ENCODE peak calls at places on chromosomes 7 and 10, in six cellular contexts. E is IMR-90, D is prostate gland, W is H54, U is A549, Z is heart left ventricle. K is an unnamed sample.

GRCh38 chr10:91435241-91435640 is 25.1 kb downstream of the HECTD2 start:
- DNase-seq in Z (no peak), W (no peak), U (no peak), E (no peak), D (no peak), K (no peak)

GRCh38 chr10:122740640-122741039 is 41.0 kb upstream of the C10orf120 start:
- DNase-seq in E (no peak), Z (no peak), U (no peak), D (no peak), W (no peak), K (no peak)

GRCh38 chr10:8402469-8403074 is 348.1 kb downstream of the GATA3 start:
- DNase-seq in E (no peak), D (no peak), W (no peak), Z (no peak), U (no peak), K (no peak)

GRCh38 chr10:484925-485661 is 204.4 kb downstream of the DIP2C start:
- DNase-seq in E (no peak), U (no peak), W (no peak), D (no peak), Z (no peak), K (no peak)

GRCh38 chr7:84245831-84246230 is 51.2 kb upstream of the SEMA3A start:
- DNase-seq in U (no peak), D (no peak), E (no peak), W (no peak), Z (no peak), K (no peak)

GRCh38 chr7:155694846-155695245 is 50.4 kb downstream of the RBM33 start:
- DNase-seq in Z (no peak), D (no peak), U (no peak), W (no peak), E (peak), K (no peak)

GRCh38 chr7:106068538-106068961 is 43.6 kb downstream of the SYPL1 start:
- DNase-seq in U (no peak), D (no peak), Z (no peak), E (no peak), W (no peak), K (no peak)

GRCh38 chr7:30888783-30889182 is 22.9 kb upstream of the AQP1 start:
- DNase-seq in Z (no peak), E (peak), W (peak), U (peak), D (no peak), K (no peak)

GRCh38 chr10:96718304-96718990 is 1.9 kb downstream of the PIK3AP1 start:
- DNase-seq in U (no peak), W (no peak), E (no peak), Z (no peak), D (no peak), K (no peak)

GRCh38 chr7:144100607-144101006 is 8.8 kb upstream of the OR2A2 start:
- DNase-seq in W (no peak), U (no peak), E (no peak), Z (no peak), D (no peak), K (no peak)
- TF ChIP-seq POLR2A in W (no peak), U (no peak), E (no peak), Z (no peak), D (no peak), K (no peak)

DNA sequence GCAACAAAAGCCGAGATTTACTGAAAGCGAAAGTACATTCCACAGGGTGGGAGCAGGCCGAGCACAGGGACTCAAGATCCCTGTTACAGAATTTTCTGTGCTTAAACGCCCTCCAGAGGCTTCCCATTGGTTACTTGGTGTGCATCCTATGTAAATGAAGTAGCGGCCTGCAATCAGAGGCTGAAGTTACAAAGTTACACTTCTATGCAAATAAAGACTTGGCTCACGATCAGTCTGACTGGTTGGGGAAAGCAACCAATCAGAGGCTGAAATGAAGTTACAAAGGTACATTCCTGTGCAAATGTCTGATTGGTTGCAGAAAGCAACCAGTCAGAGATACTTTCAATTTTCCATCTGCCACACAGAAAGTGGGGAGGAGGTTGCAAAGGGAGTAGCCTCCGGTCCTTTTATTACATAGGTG is 4.1 kb downstream of the ACBD7 start:
- DNase-seq in Z (no peak), W (peak), E (peak), U (peak), D (peak), K (no peak)
- TF ChIP-seq POLR2A in Z (no peak), W (no peak), E (no peak), U (no peak), D (peak), K (no peak)

DNA sequence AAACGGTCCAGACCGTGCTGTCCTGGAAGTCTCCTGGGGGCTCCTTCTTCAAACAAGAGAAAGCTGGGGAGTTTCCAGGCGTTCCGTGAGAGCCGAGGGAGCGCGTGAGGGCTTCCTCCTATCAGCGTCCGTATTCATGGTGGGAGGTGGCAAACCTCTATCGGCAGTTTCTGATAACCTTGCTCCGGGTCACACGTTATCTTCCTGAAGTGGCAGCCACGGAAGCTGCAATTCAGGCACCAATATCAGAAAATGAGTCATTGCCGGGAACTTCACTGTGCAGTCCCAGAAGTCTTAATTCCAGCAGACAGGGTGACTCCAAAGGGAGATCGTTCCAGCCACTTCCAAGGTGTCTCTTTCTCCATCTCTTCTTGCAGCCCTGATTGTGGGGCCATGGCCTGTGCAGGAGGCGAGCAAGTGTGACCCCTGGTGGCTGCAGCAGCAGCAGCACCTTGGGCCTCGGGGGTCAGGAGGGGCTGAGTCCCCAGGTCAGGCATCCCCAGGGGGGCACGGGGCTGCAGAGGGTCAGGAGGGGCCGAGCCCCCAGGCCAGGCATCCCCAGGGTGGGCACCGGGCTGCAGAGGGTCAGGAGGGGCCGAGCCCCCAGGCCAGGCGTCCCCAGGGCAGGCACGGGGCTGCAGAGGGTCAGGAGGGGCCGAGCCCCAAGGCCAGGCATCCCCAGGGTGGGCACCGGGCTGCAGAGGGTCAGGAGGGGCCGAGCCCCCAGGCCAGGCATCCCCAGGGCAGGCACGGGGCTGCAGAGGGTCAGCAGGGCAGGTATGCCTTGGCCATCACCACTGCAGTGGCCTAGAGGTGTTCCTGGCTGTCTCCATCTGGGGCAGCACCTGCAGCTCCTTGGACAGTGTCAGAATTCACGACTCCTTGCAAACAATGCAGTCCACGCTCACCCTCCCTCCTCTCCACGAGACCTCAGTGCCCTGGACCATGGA is 538.7 kb downstream of the DNAJB6 start:
- DNase-seq in E (no peak), U (peak), W (peak), D (no peak), Z (no peak), K (no peak)
- TF ChIP-seq POLR2A in E (no peak), U (no peak), W (no peak), D (no peak), Z (no peak), K (no peak)

GRCh38 chr10:17229967-17230682 is 2.1 kb downstream of the VIM start:
- DNase-seq in Z (peak), D (peak), U (peak), W (no peak), E (peak), K (peak)
- TF ChIP-seq POLR2A in Z (no peak), D (no peak), U (peak), W (peak), E (peak), K (no peak)

GRCh38 chr7:6273917-6274630 is 1.6 kb upstream of the CYTH3 start:
- DNase-seq in E (no peak), U (no peak), W (no peak), Z (no peak), D (no peak), K (no peak)

GRCh38 chr7:6271091-6271658 is 1.2 kb downstream of the CYTH3 start:
- DNase-seq in W (peak), Z (peak), E (peak), U (peak), D (no peak), K (peak)

GRCh38 chr7:6273380-6273837 is 985 bp upstream of the CYTH3 start:
- DNase-seq in E (no peak), Z (no peak), W (no peak), D (peak), U (no peak), K (no peak)

GRCh38 chr7:6271694-6272371 is 591 bp downstream of the CYTH3 start:
- DNase-seq in D (no peak), E (no peak), U (no peak), W (no peak), Z (no peak), K (peak)

DNA sequence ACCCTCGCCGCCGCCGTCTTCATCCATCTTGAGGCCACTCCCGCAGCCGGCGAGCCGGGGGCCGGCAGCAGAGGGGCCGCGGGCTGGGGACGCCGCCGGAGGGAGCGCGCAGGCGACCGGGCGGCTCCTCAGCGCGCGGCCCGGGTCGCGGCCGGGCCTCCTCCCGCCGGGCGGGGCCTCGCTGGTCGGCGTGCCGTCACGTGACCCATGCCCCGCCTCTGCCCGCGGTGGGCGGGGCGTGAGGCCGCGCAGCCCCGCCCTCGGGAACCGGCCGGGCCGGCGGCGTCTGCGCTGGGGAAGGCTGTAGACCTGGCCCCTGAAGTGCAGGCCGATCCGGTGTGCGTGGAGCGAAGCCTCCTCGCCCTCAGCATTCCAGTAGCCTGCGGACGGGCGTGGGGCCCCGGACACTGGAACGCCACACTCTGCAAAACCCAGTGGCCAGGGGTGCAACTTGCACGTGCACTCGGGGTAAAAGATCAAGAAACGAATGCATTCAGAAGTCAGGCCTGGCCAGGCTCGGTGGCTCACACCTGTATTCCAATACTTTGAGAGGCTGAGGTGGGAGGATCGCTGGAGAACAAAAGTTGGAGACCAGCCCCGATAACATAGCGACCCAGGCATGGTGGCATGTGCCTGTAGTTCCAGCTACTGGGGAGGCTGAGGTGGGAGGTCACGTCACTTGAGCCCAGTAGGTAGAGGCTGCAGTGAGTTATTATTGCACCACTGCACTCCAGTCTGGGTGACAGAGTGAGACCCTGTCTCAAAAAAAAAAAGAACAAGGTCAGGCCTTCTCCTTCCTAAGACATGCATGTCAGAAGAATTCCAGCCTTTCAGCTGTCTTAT is at the start of gene CYTH3:
- DNase-seq in Z (peak), D (peak), W (peak), E (peak), U (peak), K (peak)
- TF ChIP-seq POLR2A in Z (peak), D (no peak), W (peak), E (no peak), U (peak), K (peak)

GRCh38 chr10:101830322-101831168 is 12.3 kb upstream of the OGA start:
- DNase-seq in U (peak), E (peak), Z (peak), D (peak), W (peak), K (peak)
- TF ChIP-seq POLR2A in U (peak), E (no peak), Z (no peak), D (no peak), W (no peak), K (no peak)

GRCh38 chr10:86757110-86757790 is 831 bp downstream of the BMPR1A start:
- DNase-seq in Z (peak), W (peak), D (peak), E (peak), U (peak), K (no peak)
- TF ChIP-seq POLR2A in Z (no peak), W (no peak), D (no peak), E (no peak), U (no peak), K (no peak)

GRCh38 chr7:127589901-127590300 is 1.7 kb downstream of the ARF5 start:
- DNase-seq in W (no peak), Z (no peak), U (no peak), D (no peak), E (no peak), K (no peak)

GRCh38 chr7:127587663-127588018 is 570 bp upstream of the ARF5 start:
- DNase-seq in U (no peak), E (no peak), D (no peak), W (no peak), Z (peak), K (no peak)

GRCh38 chr7:127588697-127589482 is 679 bp downstream of the ARF5 start:
- DNase-seq in E (peak), U (peak), D (peak), Z (peak), W (peak), K (peak)

GRCh38 chr7:127586346-127586745 is 950 bp upstream of the GCC1 start:
- DNase-seq in U (no peak), Z (no peak), D (no peak), W (no peak), E (no peak), K (no peak)

GRCh38 chr7:127588019-127588696 is at the start of gene ARF5:
- DNase-seq in E (peak), W (peak), U (peak), D (peak), Z (peak), K (peak)
- TF ChIP-seq POLR2A in E (peak), W (peak), U (peak), D (peak), Z (peak), K (peak)

K was measured in erythroblast.